ENCODE peak calls at places on chromosomes 6 and 20, in ten cellular contexts. A, H, Y, M, X, R, N, C, F and Z are unnamed samples.

GRCh38 chr20:46129955-46130481 is 11.9 kb downstream of the CD40 start:
- DNase-seq in A (no peak), H (no peak), Y (peak; percentile 36), M (no peak), X (no peak), R (peak; percentile 46), N (no peak), C (no peak), F (no peak), Z (no peak)

GRCh38 chr6:38679668-38680067 is 23.3 kb downstream of the GLO1 start:
- DNase-seq in A (no peak), H (no peak), Y (no peak), M (no peak), X (no peak), R (no peak), N (no peak), C (no peak), F (no peak), Z (no peak)

GRCh38 chr20:33306807-33307206 is 23.8 kb downstream of the BPIFB1 start:
- DNase-seq in A (no peak), H (no peak), Y (no peak), M (no peak), X (no peak), R (no peak), N (no peak), C (no peak), F (no peak), Z (no peak)

GRCh38 chr6:134734312-134734869 is 215.5 kb downstream of the ALDH8A1 start:
- DNase-seq in A (no peak), H (no peak), Y (no peak), M (no peak), X (no peak), R (no peak), N (no peak), C (no peak), F (no peak), Z (no peak)

GRCh38 chr20:57581202-57582028 is 20.5 kb downstream of the PCK1 start:
- DNase-seq in A (no peak), H (no peak), Y (peak; percentile 11), M (no peak), X (no peak), R (no peak), N (no peak), C (no peak), F (no peak), Z (peak; percentile 48)

GRCh38 chr20:63059684-63060056 is 52.9 kb upstream of the BHLHE23 start:
- DNase-seq in A (no peak), H (no peak), Y (no peak), M (peak; percentile 55), X (no peak), R (peak; percentile 19), N (no peak), C (no peak), F (no peak), Z (no peak)

GRCh38 chr6:150001295-150001990 is 23.9 kb downstream of the RAET1L start:
- DNase-seq in A (no peak), H (no peak), Y (no peak), M (no peak), X (peak; percentile 61), R (no peak), N (no peak), C (no peak), F (peak; percentile 36), Z (no peak)

GRCh38 chr6:80454197-80454596 is 347.7 kb downstream of the BCKDHB start:
- DNase-seq in A (peak; percentile 98), H (no peak), Y (peak; percentile 93), M (no peak), X (peak; percentile 40), R (no peak), N (no peak), C (no peak), F (no peak), Z (no peak)

GRCh38 chr20:1775117-1775516 is 117.5 kb upstream of the SIRPG start:
- DNase-seq in A (peak; percentile 52), H (no peak), Y (peak; percentile 69), M (no peak), X (no peak), R (no peak), N (no peak), C (no peak), F (no peak), Z (no peak)

GRCh38 chr6:30260036-30260504 is 46.9 kb upstream of the TRIM26 start:
- DNase-seq in A (no peak), H (no peak), Y (no peak), M (peak; percentile 66), X (no peak), R (peak; percentile 31), N (no peak), C (peak; percentile 3), F (peak; percentile 36), Z (no peak)

GRCh38 chr20:44032583-44033138 is 118.0 kb downstream of the TOX2 start:
- DNase-seq in A (no peak), H (no peak), Y (no peak), M (no peak), X (peak; percentile 33), R (no peak), N (no peak), C (no peak), F (no peak), Z (no peak)

GRCh38 chr6:42226251-42227143 is 8.8 kb upstream of the MRPS10 start:
- DNase-seq in A (peak; percentile 73), H (no peak), Y (peak; percentile 47), M (no peak), X (peak; percentile 38), R (no peak), N (no peak), C (no peak), F (no peak), Z (no peak)

GRCh38 chr6:132931937-132932336 is 117.6 kb downstream of the RPS12 start:
- DNase-seq in A (peak; percentile 83), H (no peak), Y (peak; percentile 83), M (no peak), X (no peak), R (no peak), N (no peak), C (no peak), F (no peak), Z (no peak)

GRCh38 chr20:46367967-46368901 is 38.2 kb downstream of the ELMO2 start:
- DNase-seq in A (no peak), H (no peak), Y (no peak), M (no peak), X (no peak), R (no peak), N (no peak), C (no peak), F (no peak), Z (no peak)

GRCh38 chr6:120378582-120379220 is 955.6 kb downstream of the TBC1D32 start:
- DNase-seq in A (peak; percentile 69), H (no peak), Y (peak; percentile 43), M (no peak), X (no peak), R (no peak), N (no peak), C (no peak), F (no peak), Z (no peak)

GRCh38 chr6:45185403-45186251 is 142.5 kb upstream of the RUNX2 start:
- DNase-seq in A (peak; percentile 11), H (no peak), Y (peak; percentile 13), M (no peak), X (peak; percentile 43), R (no peak), N (no peak), C (no peak), F (no peak), Z (no peak)

GRCh38 chr6:73121421-73121993 is 103.8 kb downstream of the KHDC1L start:
- DNase-seq in A (peak; percentile 47), H (no peak), Y (peak; percentile 72), M (no peak), X (no peak), R (no peak), N (no peak), C (no peak), F (no peak), Z (no peak)

GRCh38 chr6:105993769-105994521 is 92.2 kb upstream of the PRDM1 start:
- DNase-seq in A (peak; percentile 36), H (no peak), Y (no peak), M (peak; percentile 70), X (peak; percentile 75), R (no peak), N (no peak), C (peak; percentile 38), F (peak; percentile 60), Z (no peak)

GRCh38 chr6:155354167-155354566 is 39.9 kb upstream of the TFB1M start:
- DNase-seq in A (no peak), H (no peak), Y (no peak), M (no peak), X (no peak), R (no peak), N (no peak), C (no peak), F (no peak), Z (no peak)

GRCh38 chr6:106745824-106746610 is 116.6 kb downstream of the QRSL1 start:
- DNase-seq in A (no peak), H (no peak), Y (no peak), M (no peak), X (no peak), R (no peak), N (no peak), C (no peak), F (no peak), Z (no peak)

GRCh38 chr6:142846883-142847287 is 98.1 kb downstream of the HIVEP2 start:
- DNase-seq in A (peak; percentile 92), H (no peak), Y (peak; percentile 100), M (no peak), X (no peak), R (no peak), N (no peak), C (no peak), F (no peak), Z (peak; percentile 49)

GRCh38 chr6:33433560-33434191 is 13.8 kb downstream of the SYNGAP1 start:
- DNase-seq in A (no peak), H (no peak), Y (no peak), M (no peak), X (no peak), R (no peak), N (no peak), C (no peak), F (no peak), Z (no peak)

GRCh38 chr6:21323577-21323976 is 270.0 kb upstream of the SOX4 start:
- DNase-seq in A (no peak), H (no peak), Y (no peak), M (no peak), X (no peak), R (no peak), N (no peak), C (no peak), F (no peak), Z (no peak)

GRCh38 chr6:47112311-47112710 is 70.2 kb upstream of the ADGRF1 start:
- DNase-seq in A (no peak), H (no peak), Y (no peak), M (no peak), X (no peak), R (no peak), N (no peak), C (no peak), F (no peak), Z (no peak)

GRCh38 chr20:51542033-51542893 is at the start of gene NFATC2:
- DNase-seq in A (no peak), H (peak; percentile 41), Y (no peak), M (peak; percentile 81), X (peak; percentile 77), R (no peak), N (peak; percentile 75), C (peak; percentile 52), F (peak; percentile 54), Z (peak; percentile 81)

GRCh38 chr6:170280689-170281045 is 10.2 kb downstream of the DLL1 start:
- DNase-seq in A (no peak), H (no peak), Y (no peak), M (no peak), X (no peak), R (no peak), N (no peak), C (no peak), F (no peak), Z (no peak)

GRCh38 chr20:11373391-11373790 is 544.3 kb upstream of the BTBD3 start:
- DNase-seq in A (no peak), H (no peak), Y (peak; percentile 16), M (no peak), X (no peak), R (no peak), N (no peak), C (no peak), F (no peak), Z (no peak)

GRCh38 chr6:119261944-119262284 is 87.6 kb downstream of the MAN1A1 start:
- DNase-seq in A (no peak), H (no peak), Y (no peak), M (no peak), X (no peak), R (no peak), N (no peak), C (no peak), F (no peak), Z (no peak)